ENCODE peak calls at places on chromosome 7, in four cellular contexts. J, A, H and B are unnamed samples.

GRCh38 chr7:49255061-49255460 is 330.7 kb downstream of the CDC14C start:
- DNase-seq in J (no peak), A (no peak), H (no peak), B (no peak)

GRCh38 chr7:43456200-43456599 is 126.7 kb upstream of the STK17A start:
- DNase-seq in J (no peak), A (no peak), H (no peak), B (no peak)

GRCh38 chr7:69123003-69123402 is 475.3 kb upstream of the AUTS2 start:
- DNase-seq in J (no peak), A (no peak), H (no peak), B (no peak)

GRCh38 chr7:104652865-104653264 is 324.5 kb downstream of the LHFPL3 start:
- DNase-seq in J (no peak), A (no peak), H (no peak), B (no peak)

GRCh38 chr7:75986147-75986781 is 8.1 kb downstream of the TMEM120A start:
- DNase-seq in J (no peak), A (peak; percentile 18), H (no peak), B (no peak)

GRCh38 chr7:2937701-2938513 is 93.8 kb upstream of the GNA12 start:
- DNase-seq in J (no peak), A (no peak), H (no peak), B (no peak)

GRCh38 chr7:151061241-151062110 is 2.1 kb downstream of the SLC4A2 start:
- DNase-seq in J (no peak), A (peak; percentile 36), H (no peak), B (no peak)

GRCh38 chr7:80249619-80250305 is 115.1 kb downstream of the GNAI1 start:
- DNase-seq in J (no peak), A (no peak), H (no peak), B (no peak)

GRCh38 chr7:101547916-101548599 is 81.0 kb downstream of the MYL10 start:
- DNase-seq in J (no peak), A (no peak), H (no peak), B (no peak)

GRCh38 chr7:134819401-134819800 is 40.0 kb downstream of the CALD1 start:
- DNase-seq in J (no peak), A (no peak), H (no peak), B (peak; percentile 24)

GRCh38 chr7:36165802-36166201 is 12.7 kb downstream of the EEPD1 start:
- DNase-seq in J (no peak), A (no peak), H (no peak), B (no peak)

GRCh38 chr7:95342642-95343252 is 18.4 kb upstream of the PON1 start:
- DNase-seq in J (no peak), A (no peak), H (no peak), B (peak; percentile 1)
- TF ChIP-seq CTCF in J (no peak), A (no peak), H (no peak), B (peak; percentile 14)

DNA sequence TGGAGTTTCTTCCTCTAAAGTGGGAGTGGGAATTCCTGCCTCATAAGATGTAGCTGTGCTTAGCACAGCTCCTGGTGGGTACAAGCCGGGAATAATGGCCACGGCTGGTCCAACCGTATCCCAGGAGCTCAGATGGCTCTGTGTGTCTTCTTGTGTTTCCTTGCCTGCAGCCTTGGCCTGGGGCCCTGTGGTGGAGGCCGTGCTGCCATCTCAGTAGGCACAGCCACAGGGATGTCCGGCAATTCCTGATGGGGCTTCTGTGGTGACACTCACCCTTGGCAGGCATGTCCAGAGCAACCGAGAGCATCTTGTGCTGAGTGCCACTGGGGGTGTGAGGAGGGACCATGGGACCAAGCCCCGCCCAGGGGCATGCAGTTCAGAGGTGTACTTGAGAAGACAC is 50.0 kb upstream of the AQP1 start:
- DNase-seq in J (no peak), A (no peak), H (no peak), B (no peak)
- H3K4me3 ChIP-seq in J (no peak overlapping the region), A (no peak overlapping the region), H (no peak overlapping the region), B (no peak overlapping the region)

GRCh38 chr7:115707236-115707635 is 323.3 kb downstream of the TFEC start:
- DNase-seq in J (no peak), A (peak; percentile 47), H (no peak), B (peak; percentile 11)
- TF ChIP-seq CTCF in J (no peak), A (peak; percentile 46), H (peak; percentile 31), B (peak; percentile 45)

GRCh38 chr7:74499835-74500388 is 46.2 kb downstream of the GTF2IRD1 start:
- DNase-seq in J (no peak), A (no peak), H (no peak), B (no peak)

GRCh38 chr7:74502216-74502891 is 48.6 kb downstream of the GTF2IRD1 start:
- DNase-seq in J (no peak), A (no peak), H (no peak), B (no peak)

GRCh38 chr7:74498996-74499834 is 45.5 kb downstream of the GTF2IRD1 start:
- DNase-seq in J (no peak), A (no peak), H (no peak), B (no peak)

GRCh38 chr7:74503061-74503460 is 49.4 kb downstream of the GTF2IRD1 start:
- DNase-seq in J (no peak), A (no peak), H (no peak), B (no peak)

DNA sequence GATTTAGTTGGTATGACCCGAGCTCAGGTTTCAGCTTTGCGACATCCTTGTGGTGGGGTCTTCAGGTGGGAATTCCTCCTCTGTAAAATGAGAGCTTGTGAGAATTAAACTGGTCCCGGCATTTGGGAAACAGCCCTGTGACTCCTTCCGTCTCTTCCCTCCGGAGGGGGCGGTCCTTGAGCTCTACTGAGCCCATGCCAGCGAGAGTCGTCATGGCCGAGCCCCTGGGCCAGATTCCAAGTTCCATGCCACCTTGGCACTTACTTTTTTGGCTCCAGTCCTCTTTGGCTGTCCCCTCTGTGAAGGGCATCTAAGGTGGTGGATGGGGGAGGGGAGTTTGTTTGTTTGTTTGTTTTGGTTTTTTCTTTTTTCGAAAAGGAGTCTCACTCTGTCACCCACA is 47.6 kb downstream of the GTF2IRD1 start:
- DNase-seq in J (no peak), A (no peak), H (no peak), B (no peak)
- H3K4me3 ChIP-seq in J (no peak overlapping the region), A (no peak overlapping the region), H (no peak overlapping the region), B (no peak overlapping the region)

GRCh38 chr7:153385502-153385901 is 626.0 kb downstream of the ACTR3B start:
- DNase-seq in J (no peak), A (no peak), H (no peak), B (no peak)

GRCh38 chr7:153380636-153381035 is 621.1 kb downstream of the ACTR3B start:
- DNase-seq in J (no peak), A (no peak), H (no peak), B (no peak)

GRCh38 chr7:153386581-153386980 is 627.0 kb downstream of the ACTR3B start:
- DNase-seq in J (no peak), A (peak; percentile 10), H (no peak), B (no peak)

GRCh38 chr7:153382591-153383225 is 623.2 kb downstream of the ACTR3B start:
- DNase-seq in J (no peak), A (no peak), H (no peak), B (no peak)

GRCh38 chr7:153381275-153382119 is 621.9 kb downstream of the ACTR3B start:
- DNase-seq in J (no peak), A (no peak), H (no peak), B (no peak)
- TF ChIP-seq CTCF in J (no peak), A (peak; percentile 52), H (peak; percentile 83), B (peak; percentile 32)

GRCh38 chr7:130996205-130996840 is 262.3 kb upstream of the KLF14 start:
- DNase-seq in J (no peak), A (peak; percentile 64), H (no peak), B (no peak)
- H3K4me3 ChIP-seq in J (no peak overlapping the region), A (no peak overlapping the region), H (no peak overlapping the region), B (no peak overlapping the region)

GRCh38 chr7:144454256-144455039 is 51.0 kb upstream of the NOBOX start:
- DNase-seq in J (no peak), A (no peak), H (no peak), B (no peak)
- TF ChIP-seq CTCF in J (no peak), A (no peak), H (peak; percentile 51), B (peak; percentile 26)

DNA sequence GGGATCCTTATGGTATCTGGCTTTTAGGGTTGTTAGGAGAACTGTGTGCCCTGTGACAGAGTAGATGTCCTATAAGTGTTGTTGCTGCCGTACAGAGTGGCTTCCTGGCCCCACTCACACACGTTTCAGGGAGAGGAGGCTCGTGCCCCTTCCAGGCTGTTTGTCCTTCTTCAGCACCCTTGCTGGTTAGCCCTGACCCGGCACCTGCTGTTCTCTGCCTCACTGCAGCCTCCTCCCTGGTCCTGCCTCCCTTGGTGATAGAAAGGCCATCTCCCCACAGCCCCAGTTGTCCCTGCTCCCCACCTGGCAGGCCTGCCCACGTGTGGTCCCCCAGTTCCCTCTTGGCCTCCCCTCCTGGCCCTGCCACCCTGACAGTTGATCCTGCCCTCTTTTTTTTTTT is 2.3 kb downstream of the CLIP2 start:
- DNase-seq in J (no peak), A (no peak), H (no peak), B (no peak)
- H3K4me3 ChIP-seq in J (no peak overlapping the region), A (peak overlapping the region; percentile 84), H (peak overlapping the region; percentile 86), B (no peak overlapping the region)

GRCh38 chr7:121181357-121181756 is 147.4 kb upstream of the WNT16 start:
- DNase-seq in J (no peak), A (no peak), H (no peak), B (no peak)
- TF ChIP-seq CTCF in J (no peak), A (no peak), H (no peak), B (no peak)

GRCh38 chr7:129862672-129863071 is 90.1 kb downstream of the UBE2H start:
- DNase-seq in J (no peak), A (no peak), H (peak; percentile 17), B (no peak)

GRCh38 chr7:129858490-129858889 is 94.3 kb downstream of the UBE2H start:
- DNase-seq in J (no peak), A (no peak), H (no peak), B (no peak)

GRCh38 chr7:129857313-129857712 is 95.4 kb downstream of the UBE2H start:
- DNase-seq in J (no peak), A (no peak), H (no peak), B (no peak)

GRCh38 chr7:129855935-129856717 is 96.6 kb downstream of the UBE2H start:
- DNase-seq in J (no peak), A (no peak), H (no peak), B (no peak)

GRCh38 chr7:129859188-129859587 is 93.6 kb downstream of the UBE2H start:
- DNase-seq in J (no peak), A (no peak), H (peak; percentile 33), B (no peak)
- H3K4me3 ChIP-seq in J (no peak overlapping the region), A (no peak overlapping the region), H (no peak overlapping the region), B (no peak overlapping the region)